ENCODE peak calls at places on chromosome 19, in ten cellular contexts. One of them, this sample, is unnamed.

GRCh38 chr19:47609885-47610545 is 1.1 kb downstream of the BICRA start:
- DNase-seq in heart left ventricle: peak
- DNase-seq in mesothelial cell of epicardium: peak
- DNase-seq in GM23338: peak
- DNase-seq in endothelial cell: peak
- DNase-seq in RWPE1: peak
- DNase-seq in astrocyte of the spinal cord: peak
- DNase-seq in progenitor cell of endocrine pancreas: peak
- DNase-seq in lower lobe of right lung: peak
- DNase-seq in SK-N-SH: peak
- DNase-seq in this sample: peak

GRCh38 chr19:42627916-42628315 is 33.2 kb upstream of the CEACAM8 start:
- DNase-seq in heart left ventricle: no peak
- DNase-seq in mesothelial cell of epicardium: no peak
- DNase-seq in GM23338: no peak
- DNase-seq in endothelial cell: no peak
- DNase-seq in RWPE1: no peak
- DNase-seq in astrocyte of the spinal cord: no peak
- DNase-seq in progenitor cell of endocrine pancreas: no peak
- DNase-seq in lower lobe of right lung: no peak
- DNase-seq in SK-N-SH: no peak
- DNase-seq in this sample: no peak

GRCh38 chr19:10552596-10553053 is 8.9 kb downstream of the ATG4D start:
- DNase-seq in heart left ventricle: no peak
- DNase-seq in mesothelial cell of epicardium: no peak
- DNase-seq in GM23338: peak
- DNase-seq in endothelial cell: no peak
- DNase-seq in RWPE1: peak
- DNase-seq in astrocyte of the spinal cord: no peak
- DNase-seq in progenitor cell of endocrine pancreas: no peak
- DNase-seq in lower lobe of right lung: no peak
- DNase-seq in SK-N-SH: peak
- DNase-seq in this sample: no peak

GRCh38 chr19:11735375-11735774 is 3.4 kb downstream of the ZNF823 start:
- DNase-seq in heart left ventricle: no peak
- DNase-seq in mesothelial cell of epicardium: no peak
- DNase-seq in GM23338: no peak
- DNase-seq in endothelial cell: no peak
- DNase-seq in RWPE1: peak
- DNase-seq in astrocyte of the spinal cord: no peak
- DNase-seq in progenitor cell of endocrine pancreas: no peak
- DNase-seq in lower lobe of right lung: no peak
- DNase-seq in SK-N-SH: no peak
- DNase-seq in this sample: no peak

GRCh38 chr19:10114651-10115391 is 3.3 kb downstream of the P2RY11 start:
- DNase-seq in heart left ventricle: no peak
- DNase-seq in mesothelial cell of epicardium: no peak
- DNase-seq in GM23338: peak
- DNase-seq in endothelial cell: no peak
- DNase-seq in RWPE1: no peak
- DNase-seq in astrocyte of the spinal cord: no peak
- DNase-seq in progenitor cell of endocrine pancreas: no peak
- DNase-seq in lower lobe of right lung: peak
- DNase-seq in SK-N-SH: peak
- DNase-seq in this sample: no peak

GRCh38 chr19:35266904-35267817 is 1.6 kb upstream of the USF2 start:
- DNase-seq in heart left ventricle: peak
- DNase-seq in mesothelial cell of epicardium: peak
- DNase-seq in GM23338: peak
- DNase-seq in endothelial cell: peak
- DNase-seq in RWPE1: no peak
- DNase-seq in astrocyte of the spinal cord: no peak
- DNase-seq in progenitor cell of endocrine pancreas: no peak
- DNase-seq in lower lobe of right lung: peak
- DNase-seq in SK-N-SH: peak
- DNase-seq in this sample: peak

GRCh38 chr19:48933382-48933932 is at the start of gene DHDH:
- DNase-seq in heart left ventricle: peak
- DNase-seq in mesothelial cell of epicardium: peak
- DNase-seq in GM23338: peak
- DNase-seq in endothelial cell: peak
- DNase-seq in RWPE1: peak
- DNase-seq in astrocyte of the spinal cord: peak
- DNase-seq in progenitor cell of endocrine pancreas: peak
- DNase-seq in lower lobe of right lung: peak
- DNase-seq in SK-N-SH: peak
- DNase-seq in this sample: peak

GRCh38 chr19:31451686-31452325 is 102.6 kb upstream of the TSHZ3 start:
- DNase-seq in heart left ventricle: no peak
- DNase-seq in mesothelial cell of epicardium: no peak
- DNase-seq in GM23338: no peak
- DNase-seq in endothelial cell: no peak
- DNase-seq in RWPE1: peak
- DNase-seq in astrocyte of the spinal cord: no peak
- DNase-seq in progenitor cell of endocrine pancreas: no peak
- DNase-seq in lower lobe of right lung: no peak
- DNase-seq in SK-N-SH: no peak
- DNase-seq in this sample: no peak

GRCh38 chr19:17504456-17504855 is 7.0 kb upstream of the PGLS start:
- DNase-seq in heart left ventricle: no peak
- DNase-seq in mesothelial cell of epicardium: no peak
- DNase-seq in GM23338: no peak
- DNase-seq in endothelial cell: no peak
- DNase-seq in RWPE1: no peak
- DNase-seq in astrocyte of the spinal cord: no peak
- DNase-seq in progenitor cell of endocrine pancreas: no peak
- DNase-seq in lower lobe of right lung: no peak
- DNase-seq in SK-N-SH: no peak
- DNase-seq in this sample: no peak

GRCh38 chr19:17328517-17329060 is 6.1 kb downstream of the ANO8 start:
- DNase-seq in heart left ventricle: no peak
- DNase-seq in mesothelial cell of epicardium: no peak
- DNase-seq in GM23338: peak
- DNase-seq in endothelial cell: no peak
- DNase-seq in RWPE1: no peak
- DNase-seq in astrocyte of the spinal cord: no peak
- DNase-seq in progenitor cell of endocrine pancreas: no peak
- DNase-seq in lower lobe of right lung: no peak
- DNase-seq in SK-N-SH: no peak
- DNase-seq in this sample: peak

GRCh38 chr19:4206818-4207484 is 22.4 kb upstream of the EBI3 start:
- DNase-seq in heart left ventricle: no peak
- DNase-seq in mesothelial cell of epicardium: no peak
- DNase-seq in GM23338: peak
- DNase-seq in endothelial cell: no peak
- DNase-seq in RWPE1: no peak
- DNase-seq in astrocyte of the spinal cord: peak
- DNase-seq in progenitor cell of endocrine pancreas: no peak
- DNase-seq in lower lobe of right lung: no peak
- DNase-seq in SK-N-SH: no peak
- DNase-seq in this sample: no peak

GRCh38 chr19:45403781-45404556 is 900 bp downstream of the PPP1R13L start:
- DNase-seq in heart left ventricle: peak
- DNase-seq in mesothelial cell of epicardium: peak
- DNase-seq in GM23338: peak
- DNase-seq in endothelial cell: peak
- DNase-seq in RWPE1: peak
- DNase-seq in astrocyte of the spinal cord: peak
- DNase-seq in progenitor cell of endocrine pancreas: peak
- DNase-seq in lower lobe of right lung: peak
- DNase-seq in SK-N-SH: peak
- DNase-seq in this sample: peak
- TF ChIP-seq CTCF in heart left ventricle: peak
- TF ChIP-seq CTCF in mesothelial cell of epicardium: peak
- TF ChIP-seq CTCF in GM23338: peak
- TF ChIP-seq CTCF in endothelial cell: peak
- TF ChIP-seq CTCF in RWPE1: peak
- TF ChIP-seq CTCF in astrocyte of the spinal cord: peak
- TF ChIP-seq CTCF in progenitor cell of endocrine pancreas: peak
- TF ChIP-seq CTCF in lower lobe of right lung: peak
- TF ChIP-seq CTCF in SK-N-SH: peak
- TF ChIP-seq CTCF in this sample: peak

GRCh38 chr19:33446156-33446917 is 72.8 kb downstream of the CEBPG start:
- DNase-seq in heart left ventricle: peak
- DNase-seq in mesothelial cell of epicardium: no peak
- DNase-seq in GM23338: no peak
- DNase-seq in endothelial cell: no peak
- DNase-seq in RWPE1: no peak
- DNase-seq in astrocyte of the spinal cord: peak
- DNase-seq in progenitor cell of endocrine pancreas: no peak
- DNase-seq in lower lobe of right lung: peak
- DNase-seq in SK-N-SH: no peak
- DNase-seq in this sample: peak
- TF ChIP-seq CTCF in heart left ventricle: no peak
- TF ChIP-seq CTCF in mesothelial cell of epicardium: no peak
- TF ChIP-seq CTCF in GM23338: no peak
- TF ChIP-seq CTCF in endothelial cell: no peak
- TF ChIP-seq CTCF in RWPE1: no peak
- TF ChIP-seq CTCF in astrocyte of the spinal cord: no peak
- TF ChIP-seq CTCF in progenitor cell of endocrine pancreas: no peak
- TF ChIP-seq CTCF in lower lobe of right lung: no peak
- TF ChIP-seq CTCF in SK-N-SH: no peak
- TF ChIP-seq CTCF in this sample: no peak

GRCh38 chr19:54105796-54106195 is 3.1 kb downstream of the NDUFA3 start:
- DNase-seq in heart left ventricle: no peak
- DNase-seq in mesothelial cell of epicardium: no peak
- DNase-seq in GM23338: no peak
- DNase-seq in endothelial cell: no peak
- DNase-seq in RWPE1: no peak
- DNase-seq in astrocyte of the spinal cord: no peak
- DNase-seq in progenitor cell of endocrine pancreas: no peak
- DNase-seq in lower lobe of right lung: peak
- DNase-seq in SK-N-SH: no peak
- DNase-seq in this sample: no peak

GRCh38 chr19:54106716-54107115 is 4.1 kb downstream of the NDUFA3 start:
- DNase-seq in heart left ventricle: no peak
- DNase-seq in mesothelial cell of epicardium: no peak
- DNase-seq in GM23338: no peak
- DNase-seq in endothelial cell: no peak
- DNase-seq in RWPE1: no peak
- DNase-seq in astrocyte of the spinal cord: no peak
- DNase-seq in progenitor cell of endocrine pancreas: no peak
- DNase-seq in lower lobe of right lung: peak
- DNase-seq in SK-N-SH: no peak
- DNase-seq in this sample: no peak

GRCh38 chr19:54100560-54100959 is at the start of gene OSCAR:
- DNase-seq in heart left ventricle: peak
- DNase-seq in mesothelial cell of epicardium: no peak
- DNase-seq in GM23338: no peak
- DNase-seq in endothelial cell: no peak
- DNase-seq in RWPE1: no peak
- DNase-seq in astrocyte of the spinal cord: no peak
- DNase-seq in progenitor cell of endocrine pancreas: no peak
- DNase-seq in lower lobe of right lung: peak
- DNase-seq in SK-N-SH: no peak
- DNase-seq in this sample: no peak

GRCh38 chr19:54104998-54105715 is 2.5 kb downstream of the NDUFA3 start:
- DNase-seq in heart left ventricle: no peak
- DNase-seq in mesothelial cell of epicardium: no peak
- DNase-seq in GM23338: no peak
- DNase-seq in endothelial cell: no peak
- DNase-seq in RWPE1: no peak
- DNase-seq in astrocyte of the spinal cord: no peak
- DNase-seq in progenitor cell of endocrine pancreas: no peak
- DNase-seq in lower lobe of right lung: peak
- DNase-seq in SK-N-SH: no peak
- DNase-seq in this sample: no peak

DNA sequence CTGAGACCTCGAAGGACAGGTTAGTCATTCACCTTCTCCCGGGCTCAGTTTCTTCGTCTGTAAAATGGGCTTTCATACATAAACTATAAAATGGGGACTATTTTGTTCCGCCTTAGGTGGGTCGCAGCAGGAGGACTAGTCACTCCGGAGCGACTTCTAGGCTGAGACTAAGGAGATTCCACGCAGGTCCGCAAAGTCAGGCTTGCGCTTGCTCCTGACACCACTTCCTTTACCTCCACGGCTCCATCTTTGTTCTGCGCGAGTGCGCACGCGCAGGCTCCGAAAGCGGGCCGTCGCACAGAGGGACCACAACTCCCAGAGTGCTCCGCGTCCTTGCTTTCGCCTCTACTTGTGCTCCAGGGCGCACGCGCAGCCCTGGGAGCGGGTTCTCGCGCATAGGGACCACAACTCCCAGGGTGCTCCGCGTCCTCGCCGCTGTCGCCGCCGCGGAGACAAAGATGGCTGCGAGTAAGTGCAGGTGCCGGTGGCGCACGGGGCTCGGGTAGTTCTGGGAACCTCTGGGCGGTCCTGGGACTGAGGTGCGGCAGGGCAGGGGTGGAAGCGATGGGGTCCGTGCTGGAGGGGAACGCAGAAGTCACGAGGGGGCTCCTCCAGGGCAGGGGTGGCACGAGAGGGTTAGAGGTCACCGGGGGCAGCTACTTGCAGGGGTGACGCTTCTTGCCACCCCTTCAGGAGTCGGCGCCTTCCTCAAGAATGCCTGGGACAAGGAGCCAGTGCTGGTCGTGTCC is at the start of gene NDUFA3:
- DNase-seq in heart left ventricle: peak
- DNase-seq in mesothelial cell of epicardium: peak
- DNase-seq in GM23338: peak
- DNase-seq in endothelial cell: peak
- DNase-seq in RWPE1: peak
- DNase-seq in astrocyte of the spinal cord: peak
- DNase-seq in progenitor cell of endocrine pancreas: peak
- DNase-seq in lower lobe of right lung: peak
- DNase-seq in SK-N-SH: peak
- DNase-seq in this sample: peak
- TF ChIP-seq CTCF in heart left ventricle: no peak
- TF ChIP-seq CTCF in mesothelial cell of epicardium: no peak
- TF ChIP-seq CTCF in GM23338: no peak
- TF ChIP-seq CTCF in endothelial cell: no peak
- TF ChIP-seq CTCF in RWPE1: no peak
- TF ChIP-seq CTCF in astrocyte of the spinal cord: no peak
- TF ChIP-seq CTCF in progenitor cell of endocrine pancreas: no peak
- TF ChIP-seq CTCF in lower lobe of right lung: no peak
- TF ChIP-seq CTCF in SK-N-SH: no peak
- TF ChIP-seq CTCF in this sample: no peak

DNA sequence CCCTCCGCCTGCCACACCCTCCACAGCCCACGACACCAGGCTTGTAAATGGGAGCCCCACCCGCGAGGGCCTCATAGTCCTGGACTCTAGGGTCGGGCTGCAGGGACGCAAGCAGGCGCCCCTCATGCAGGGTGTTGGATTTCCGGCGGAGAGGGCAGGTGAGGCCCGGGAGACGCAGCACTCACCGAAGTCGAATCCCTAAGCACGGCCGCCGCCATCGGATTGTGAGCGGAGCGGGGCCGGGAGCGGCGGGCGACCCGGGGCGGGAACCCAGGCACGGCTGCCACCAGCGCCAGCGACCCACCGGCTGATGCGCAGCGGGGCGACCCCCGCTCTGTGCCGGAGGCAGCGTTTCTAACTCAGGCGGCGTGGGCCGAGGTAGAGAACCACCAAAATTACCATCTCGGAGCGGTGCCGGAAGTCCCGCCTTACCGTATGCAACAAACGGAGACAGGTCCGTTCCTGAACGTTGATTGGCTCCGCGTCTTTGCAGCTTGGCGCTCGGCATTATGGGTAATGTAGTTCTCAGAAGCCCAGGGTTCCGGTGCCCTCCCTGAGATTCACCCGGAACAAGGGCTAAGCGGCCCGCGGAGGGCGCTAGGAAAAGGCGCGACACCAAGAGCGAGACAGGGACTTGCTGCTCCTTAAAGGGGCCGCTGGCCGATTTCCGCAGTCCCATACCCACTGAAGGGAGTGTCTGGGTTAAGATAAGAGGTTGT is at the start of gene ZNF416:
- DNase-seq in heart left ventricle: peak
- DNase-seq in mesothelial cell of epicardium: peak
- DNase-seq in GM23338: peak
- DNase-seq in endothelial cell: peak
- DNase-seq in RWPE1: peak
- DNase-seq in astrocyte of the spinal cord: peak
- DNase-seq in progenitor cell of endocrine pancreas: peak
- DNase-seq in lower lobe of right lung: peak
- DNase-seq in SK-N-SH: peak
- DNase-seq in this sample: peak
- TF ChIP-seq CTCF in heart left ventricle: no peak
- TF ChIP-seq CTCF in mesothelial cell of epicardium: no peak
- TF ChIP-seq CTCF in GM23338: no peak
- TF ChIP-seq CTCF in endothelial cell: no peak
- TF ChIP-seq CTCF in RWPE1: no peak
- TF ChIP-seq CTCF in astrocyte of the spinal cord: peak
- TF ChIP-seq CTCF in progenitor cell of endocrine pancreas: peak
- TF ChIP-seq CTCF in lower lobe of right lung: no peak
- TF ChIP-seq CTCF in SK-N-SH: peak
- TF ChIP-seq CTCF in this sample: no peak